ENCODE peak calls at places on chromosomes 7 and 10, in eight cellular contexts. S is fibroblast of lung, Q is left lung, T is transverse colon, X is small intestine, Z is RWPE1, V is kidney, O is cardiac muscle cell. W is an unnamed sample.

GRCh38 chr10:12807982-12808613 is 193.4 kb downstream of the CCDC3 start:
- DNase-seq in S (no peak), Q (no peak), T (peak), X (no peak), Z (no peak), V (no peak), O (peak), W (no peak)

GRCh38 chr7:118777308-118777707 is 552.8 kb downstream of the ANKRD7 start:
- DNase-seq in S (no peak), Q (no peak), T (no peak), X (no peak), Z (no peak), V (no peak), O (no peak), W (no peak)

GRCh38 chr10:70889291-70889690 is 926 bp upstream of the PCBD1 start:
- DNase-seq in S (peak), Q (no peak), T (no peak), X (no peak), Z (no peak), V (no peak), O (no peak), W (no peak)

GRCh38 chr10:112374724-112375541 is 1.0 kb downstream of the ACSL5 start:
- DNase-seq in S (no peak), Q (no peak), T (peak), X (no peak), Z (no peak), V (no peak), O (peak), W (no peak)

GRCh38 chr10:77036993-77037734 is 600.4 kb downstream of the KCNMA1 start:
- DNase-seq in S (peak), Q (no peak), T (no peak), X (peak), Z (no peak), V (no peak), O (peak), W (no peak)

GRCh38 chr10:102299873-102300272 is 54.5 kb downstream of the GBF1 start:
- DNase-seq in S (peak), Q (no peak), T (no peak), X (no peak), Z (peak), V (no peak), O (no peak), W (no peak)

GRCh38 chr10:74799840-74800239 is 26.6 kb upstream of the KAT6B start:
- DNase-seq in S (peak), Q (no peak), T (no peak), X (no peak), Z (peak), V (no peak), O (no peak), W (no peak)

GRCh38 chr7:5831196-5831595 is 49.4 kb upstream of the OCM start:
- DNase-seq in S (no peak), Q (no peak), T (no peak), X (no peak), Z (no peak), V (no peak), O (no peak), W (no peak)

GRCh38 chr10:13891542-13892431 is 305.0 kb downstream of the PRPF18 start:
- DNase-seq in S (no peak), Q (no peak), T (no peak), X (no peak), Z (peak), V (peak), O (peak), W (no peak)

GRCh38 chr10:110207805-110208613 is 604 bp downstream of the MXI1 start:
- DNase-seq in S (no peak), Q (peak), T (peak), X (peak), Z (peak), V (no peak), O (peak), W (no peak)

GRCh38 chr10:28130267-28130666 is 131.4 kb upstream of the ODAD2 start:
- DNase-seq in S (peak), Q (no peak), T (no peak), X (no peak), Z (peak), V (no peak), O (no peak), W (no peak)

GRCh38 chr7:105218939-105219770 is 169.6 kb downstream of the SRPK2 start:
- DNase-seq in S (peak), Q (no peak), T (no peak), X (no peak), Z (peak), V (no peak), O (no peak), W (no peak)

GRCh38 chr7:44282601-44283171 is 42.7 kb downstream of the CAMK2B start:
- DNase-seq in S (no peak), Q (no peak), T (peak), X (no peak), Z (no peak), V (peak), O (no peak), W (no peak)

GRCh38 chr10:13658864-13659685 is 72.3 kb downstream of the PRPF18 start:
- DNase-seq in S (no peak), Q (peak), T (no peak), X (no peak), Z (no peak), V (no peak), O (no peak), W (no peak)

GRCh38 chr7:3300651-3301471 is at the start of gene SDK1:
- DNase-seq in S (peak), Q (peak), T (peak), X (peak), Z (peak), V (peak), O (peak), W (peak)

DNA sequence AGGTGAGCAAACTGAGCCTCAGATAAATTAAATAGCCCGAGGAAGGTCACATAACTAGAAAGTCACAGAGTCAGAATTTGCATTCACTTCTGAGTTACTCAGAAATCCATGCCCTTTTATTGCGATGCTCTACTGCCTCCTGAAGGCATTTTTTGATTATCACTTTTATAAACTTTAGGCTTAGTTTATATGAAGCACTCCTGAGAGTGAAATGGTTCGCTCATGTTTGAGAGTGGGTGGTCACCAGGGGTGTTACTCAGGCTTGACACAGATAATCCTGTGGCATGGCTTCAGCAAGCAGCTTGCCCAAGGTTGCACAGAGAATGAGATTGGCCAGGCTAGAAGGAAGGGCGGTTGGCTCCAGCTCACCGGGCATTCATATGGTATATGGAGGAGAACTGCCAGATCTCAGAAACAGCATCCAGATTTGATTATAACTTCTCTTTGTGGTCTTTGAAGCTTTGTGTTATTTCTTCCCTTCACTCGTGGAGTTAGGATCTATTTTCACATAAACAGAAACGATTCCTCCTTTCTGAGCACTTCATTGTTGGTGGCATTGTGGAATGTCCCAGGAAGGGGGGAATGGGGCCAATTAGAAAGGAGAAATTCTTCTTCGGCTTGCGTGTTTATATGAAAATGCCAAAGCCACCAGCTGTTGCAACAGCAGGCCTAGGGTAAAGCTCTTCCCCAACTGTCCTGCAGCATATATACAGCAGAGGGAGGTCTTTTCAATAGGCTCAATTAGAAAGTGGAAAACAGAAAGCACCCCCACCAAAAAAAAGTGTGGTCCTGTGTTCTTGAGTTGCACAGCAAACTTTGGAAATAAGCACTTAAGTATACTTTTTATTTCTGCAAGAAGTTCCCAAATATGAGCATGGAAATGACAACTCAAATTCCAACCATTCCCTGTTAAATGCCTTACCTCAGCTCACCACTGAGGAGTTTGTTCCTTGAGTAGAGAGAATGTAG is 628.8 kb downstream of the SUGCT start:
- DNase-seq in S (peak), Q (no peak), T (no peak), X (peak), Z (no peak), V (no peak), O (no peak), W (no peak)
- H3K27ac ChIP-seq in S (peak), Q (no peak), T (no peak), X (no peak), Z (no peak), V (no peak), O (no peak), W (no peak)

DNA sequence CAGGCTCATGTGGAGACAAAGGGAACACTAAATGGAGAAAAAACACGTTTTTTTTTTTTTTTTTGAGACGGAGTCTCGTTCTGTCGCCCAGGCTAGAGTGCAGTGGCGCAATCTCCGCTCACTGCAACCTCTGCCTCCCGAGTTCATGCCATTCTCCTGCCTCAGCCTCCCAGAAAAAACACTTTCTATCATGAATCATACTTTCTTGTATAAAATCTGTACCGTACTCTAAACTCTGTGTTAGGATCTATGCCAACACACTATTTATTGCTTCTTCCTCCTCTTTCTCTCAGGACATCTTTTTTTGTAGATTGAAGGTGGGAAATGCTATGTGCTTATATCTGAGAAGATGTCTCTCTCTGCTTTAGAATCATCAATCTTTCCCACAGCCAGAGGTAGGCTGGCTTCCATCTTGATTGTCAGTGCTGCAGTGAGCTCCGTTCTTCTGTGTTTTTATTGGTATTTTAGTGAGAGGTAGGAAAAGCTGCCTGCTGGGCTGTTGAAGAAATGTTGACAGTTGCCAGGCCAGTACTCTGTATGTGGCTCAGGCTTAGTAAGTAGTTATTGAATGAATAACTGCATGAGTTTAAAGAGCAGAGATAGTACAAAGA is 101.1 kb downstream of the GPR85 start:
- DNase-seq in S (peak), Q (no peak), T (no peak), X (no peak), Z (no peak), V (no peak), O (peak), W (no peak)
- H3K27ac ChIP-seq in S (peak), Q (no peak), T (no peak), X (no peak), Z (no peak), V (no peak), O (peak), W (no peak)

GRCh38 chr10:88130912-88131311 is 267.5 kb downstream of the PTEN start:
- DNase-seq in S (no peak), Q (no peak), T (no peak), X (no peak), Z (no peak), V (no peak), O (no peak), W (no peak)
- H3K27ac ChIP-seq in S (no peak), Q (no peak), T (no peak), X (no peak), Z (peak), V (no peak), O (no peak), W (no peak)

DNA sequence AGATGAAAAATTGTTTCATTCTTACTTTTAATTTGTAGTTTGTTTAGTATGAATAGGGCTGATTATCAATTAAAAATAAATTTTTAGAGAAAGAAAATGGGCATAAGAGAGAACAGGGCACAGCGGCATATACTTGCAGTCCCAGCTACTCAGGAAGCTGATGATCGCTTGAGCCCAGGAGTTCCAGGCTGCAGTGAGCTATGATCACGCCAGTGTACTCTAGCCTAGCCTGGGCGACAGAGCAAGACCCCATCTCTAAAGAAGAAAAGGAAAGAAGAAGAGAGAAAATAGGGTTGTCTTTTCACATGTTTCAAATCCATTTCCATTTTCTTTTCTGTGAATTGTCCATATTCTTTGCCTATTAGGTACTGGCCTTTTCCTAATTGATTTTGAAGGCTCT is 8.0 kb downstream of the SMURF1 start:
- DNase-seq in S (no peak), Q (no peak), T (no peak), X (no peak), Z (no peak), V (no peak), O (no peak), W (no peak)
- H3K27ac ChIP-seq in S (no peak), Q (no peak), T (peak), X (no peak), Z (peak), V (no peak), O (no peak), W (no peak)

GRCh38 chr7:23013715-23014649 is at the start of gene HYCC1:
- DNase-seq in S (peak), Q (peak), T (peak), X (peak), Z (peak), V (peak), O (peak), W (peak)
- H3K27ac ChIP-seq in S (peak), Q (peak), T (peak), X (peak), Z (peak), V (peak), O (peak), W (peak)

W was measured in caudate nucleus.